ENCODE peak calls at places on chromosome 18, in five cellular contexts. One of them, this sample, is unnamed.

GRCh38 chr18:44803019-44803650 is 122.4 kb downstream of the SETBP1 start:
- DNase-seq in H1: no peak
- DNase-seq in HCT116: no peak
- DNase-seq in HepG2: peak
- DNase-seq in GM12878: no peak
- DNase-seq in this sample: no peak

GRCh38 chr18:61609131-61609530 is 275.9 kb downstream of the CDH20 start:
- DNase-seq in H1: no peak
- DNase-seq in HCT116: no peak
- DNase-seq in HepG2: no peak
- DNase-seq in GM12878: no peak
- DNase-seq in this sample: no peak

GRCh38 chr18:75173125-75173432 is 35.9 kb downstream of the PTGR3 start:
- DNase-seq in H1: no peak
- DNase-seq in HCT116: no peak
- DNase-seq in HepG2: peak
- DNase-seq in GM12878: peak
- DNase-seq in this sample: no peak

GRCh38 chr18:32507093-32507492 is 36.4 kb upstream of the GAREM1 start:
- DNase-seq in H1: no peak
- DNase-seq in HCT116: no peak
- DNase-seq in HepG2: no peak
- DNase-seq in GM12878: no peak
- DNase-seq in this sample: no peak

GRCh38 chr18:4017479-4017878 is 437.6 kb downstream of the DLGAP1 start:
- DNase-seq in H1: peak
- DNase-seq in HCT116: peak
- DNase-seq in HepG2: no peak
- DNase-seq in GM12878: no peak
- DNase-seq in this sample: peak

GRCh38 chr18:48059363-48060109 is 129.1 kb upstream of the SMAD2 start:
- DNase-seq in H1: no peak
- DNase-seq in HCT116: no peak
- DNase-seq in HepG2: no peak
- DNase-seq in GM12878: no peak
- DNase-seq in this sample: no peak

GRCh38 chr18:46152808-46153617 is 48.8 kb downstream of the HAUS1 start:
- DNase-seq in H1: no peak
- DNase-seq in HCT116: no peak
- DNase-seq in HepG2: no peak
- DNase-seq in GM12878: no peak
- DNase-seq in this sample: peak

GRCh38 chr18:37258819-37259218 is 306.8 kb downstream of the CELF4 start:
- DNase-seq in H1: no peak
- DNase-seq in HCT116: no peak
- DNase-seq in HepG2: no peak
- DNase-seq in GM12878: no peak
- DNase-seq in this sample: no peak

GRCh38 chr18:57352761-57353136 is 392 bp downstream of the ST8SIA3 start:
- DNase-seq in H1: no peak
- DNase-seq in HCT116: no peak
- DNase-seq in HepG2: no peak
- DNase-seq in GM12878: no peak
- DNase-seq in this sample: no peak

GRCh38 chr18:9065864-9066263 is 36.6 kb upstream of the NDUFV2 start:
- DNase-seq in H1: no peak
- DNase-seq in HCT116: no peak
- DNase-seq in HepG2: no peak
- DNase-seq in GM12878: no peak
- DNase-seq in this sample: no peak

GRCh38 chr18:9066358-9066757 is 36.1 kb upstream of the NDUFV2 start:
- DNase-seq in H1: no peak
- DNase-seq in HCT116: no peak
- DNase-seq in HepG2: no peak
- DNase-seq in GM12878: no peak
- DNase-seq in this sample: peak

GRCh38 chr18:9068346-9068745 is 34.2 kb upstream of the NDUFV2 start:
- DNase-seq in H1: no peak
- DNase-seq in HCT116: no peak
- DNase-seq in HepG2: no peak
- DNase-seq in GM12878: no peak
- DNase-seq in this sample: no peak

GRCh38 chr18:9067823-9068222 is 34.7 kb upstream of the NDUFV2 start:
- DNase-seq in H1: no peak
- DNase-seq in HCT116: no peak
- DNase-seq in HepG2: no peak
- DNase-seq in GM12878: no peak
- DNase-seq in this sample: no peak

DNA sequence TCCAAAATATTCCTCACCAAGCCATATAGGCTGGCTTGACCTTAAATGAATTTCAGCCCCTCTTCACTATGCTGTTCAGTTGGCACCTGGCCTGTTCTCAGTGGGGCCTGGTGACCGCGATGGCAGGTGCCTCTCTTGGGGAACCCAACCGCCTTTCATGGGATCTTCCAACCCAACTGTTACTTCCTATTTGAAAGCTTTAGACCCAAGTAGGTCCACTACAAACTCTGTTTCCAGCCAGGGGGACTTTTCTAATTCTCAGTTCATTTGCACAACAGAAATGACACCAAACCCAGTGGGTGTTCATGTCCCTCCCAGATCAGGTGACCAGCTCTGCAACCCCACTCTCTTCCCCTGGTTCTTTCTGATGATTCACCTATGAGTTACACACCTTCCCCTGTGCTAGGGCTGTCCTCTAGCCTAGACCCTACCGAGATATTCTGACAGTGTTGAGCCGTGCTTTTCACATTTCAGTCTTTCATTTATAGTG is 35.6 kb upstream of the NDUFV2 start:
- DNase-seq in H1: no peak
- DNase-seq in HCT116: no peak
- DNase-seq in HepG2: no peak
- DNase-seq in GM12878: peak
- DNase-seq in this sample: no peak
- TF ChIP-seq JUND in H1: no peak
- TF ChIP-seq JUND in HCT116: no peak
- TF ChIP-seq JUND in HepG2: no peak
- TF ChIP-seq JUND in GM12878: no peak
- TF ChIP-seq JUND in this sample: peak

GRCh38 chr18:28177828-28178635 is 1.1 kb upstream of the CDH2 start:
- DNase-seq in H1: no peak
- DNase-seq in HCT116: no peak
- DNase-seq in HepG2: peak
- DNase-seq in GM12878: no peak
- DNase-seq in this sample: no peak
- TF ChIP-seq CTCF in H1: no peak
- TF ChIP-seq CTCF in HCT116: no peak
- TF ChIP-seq CTCF in HepG2: peak
- TF ChIP-seq CTCF in GM12878: no peak
- TF ChIP-seq CTCF in this sample: no peak

GRCh38 chr18:9436176-9436575 is 39.1 kb upstream of the RALBP1 start:
- DNase-seq in H1: no peak
- DNase-seq in HCT116: no peak
- DNase-seq in HepG2: no peak
- DNase-seq in GM12878: no peak
- DNase-seq in this sample: no peak

GRCh38 chr18:9435041-9435440 is 40.3 kb upstream of the RALBP1 start:
- DNase-seq in H1: no peak
- DNase-seq in HCT116: no peak
- DNase-seq in HepG2: no peak
- DNase-seq in GM12878: no peak
- DNase-seq in this sample: no peak

GRCh38 chr18:9437672-9438071 is 37.6 kb upstream of the RALBP1 start:
- DNase-seq in H1: no peak
- DNase-seq in HCT116: no peak
- DNase-seq in HepG2: no peak
- DNase-seq in GM12878: no peak
- DNase-seq in this sample: no peak

GRCh38 chr18:9434240-9434701 is 41.0 kb upstream of the RALBP1 start:
- DNase-seq in H1: no peak
- DNase-seq in HCT116: no peak
- DNase-seq in HepG2: no peak
- DNase-seq in GM12878: no peak
- DNase-seq in this sample: no peak

DNA sequence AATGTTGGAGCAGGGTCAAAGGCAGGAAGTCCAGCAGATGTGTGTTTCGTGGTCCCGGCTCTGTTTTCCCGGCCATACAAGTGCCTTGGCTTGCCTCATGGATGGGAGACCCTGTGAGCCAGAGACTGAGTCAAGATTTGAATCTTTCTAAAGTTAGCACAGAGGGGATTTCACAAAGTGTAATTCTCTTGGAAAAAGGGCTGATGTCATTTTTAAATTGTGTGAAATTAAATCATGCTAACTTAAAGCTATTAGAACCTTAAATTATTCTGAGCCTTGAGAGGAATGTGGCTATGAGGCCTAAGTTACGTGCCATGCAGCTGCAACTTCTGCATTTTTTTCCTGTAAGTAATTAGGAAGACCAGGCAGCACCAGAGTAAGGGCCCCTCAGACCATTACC is 38.3 kb upstream of the RALBP1 start:
- DNase-seq in H1: no peak
- DNase-seq in HCT116: no peak
- DNase-seq in HepG2: no peak
- DNase-seq in GM12878: no peak
- DNase-seq in this sample: no peak
- TF ChIP-seq ZNF274 in H1: no peak
- TF ChIP-seq ZNF274 in HCT116: no peak
- TF ChIP-seq ZNF274 in HepG2: no peak
- TF ChIP-seq ZNF274 in GM12878: no peak
- TF ChIP-seq ZNF274 in this sample: no peak

GRCh38 chr18:8800041-8800441 is 94.7 kb downstream of the MTCL1 start:
- DNase-seq in H1: no peak
- DNase-seq in HCT116: no peak
- DNase-seq in HepG2: no peak
- DNase-seq in GM12878: no peak
- DNase-seq in this sample: no peak
- TF ChIP-seq JUND in H1: no peak
- TF ChIP-seq JUND in HCT116: no peak
- TF ChIP-seq JUND in HepG2: no peak
- TF ChIP-seq JUND in GM12878: no peak
- TF ChIP-seq JUND in this sample: no peak

DNA sequence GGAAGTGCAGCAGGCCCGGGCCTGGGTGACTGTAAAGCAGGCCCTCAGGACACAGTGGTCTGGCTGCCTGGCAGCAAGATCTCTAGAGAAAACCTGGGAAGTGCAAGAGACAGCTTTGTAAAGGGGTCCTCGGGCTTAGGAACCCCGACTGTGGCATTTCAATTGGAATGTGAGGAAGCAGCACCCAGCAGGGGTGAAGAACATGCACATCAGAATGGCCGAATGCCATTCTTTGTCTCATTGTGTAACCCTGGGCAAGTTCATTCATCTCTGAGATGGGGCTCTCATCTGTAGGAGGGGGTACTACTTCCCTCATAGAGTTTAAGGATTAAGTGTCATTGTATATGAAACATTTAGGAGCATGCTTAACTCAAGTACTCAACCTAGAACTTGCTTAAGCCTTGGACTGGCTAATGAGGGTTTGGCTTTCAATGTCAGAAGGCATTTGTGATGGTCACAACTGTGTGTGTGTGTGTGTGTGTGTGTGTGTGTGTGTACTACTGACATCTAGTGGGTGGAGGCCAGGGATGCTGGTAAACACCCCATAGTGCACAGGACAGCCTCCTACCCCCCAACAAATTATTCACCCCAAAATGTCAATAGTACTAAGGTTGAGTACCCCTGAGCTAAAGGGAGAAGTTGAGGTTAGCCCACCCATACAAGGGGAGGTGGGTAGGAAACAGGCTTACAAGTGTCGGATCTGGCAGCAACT is 29.3 kb downstream of the MEX3C start:
- DNase-seq in H1: peak
- DNase-seq in HCT116: no peak
- DNase-seq in HepG2: no peak
- DNase-seq in GM12878: no peak
- DNase-seq in this sample: no peak
- TF ChIP-seq CTCF in H1: peak
- TF ChIP-seq CTCF in HCT116: peak
- TF ChIP-seq CTCF in HepG2: no peak
- TF ChIP-seq CTCF in GM12878: no peak
- TF ChIP-seq CTCF in this sample: no peak

GRCh38 chr18:63476666-63477065 is at the start of gene SERPINB5:
- DNase-seq in H1: no peak
- DNase-seq in HCT116: peak
- DNase-seq in HepG2: no peak
- DNase-seq in GM12878: no peak
- DNase-seq in this sample: no peak

GRCh38 chr18:63480892-63481291 is 4.1 kb downstream of the SERPINB5 start:
- DNase-seq in H1: no peak
- DNase-seq in HCT116: no peak
- DNase-seq in HepG2: no peak
- DNase-seq in GM12878: no peak
- DNase-seq in this sample: no peak

GRCh38 chr18:63480476-63480875 is 3.7 kb downstream of the SERPINB5 start:
- DNase-seq in H1: no peak
- DNase-seq in HCT116: no peak
- DNase-seq in HepG2: no peak
- DNase-seq in GM12878: no peak
- DNase-seq in this sample: no peak

GRCh38 chr18:63477972-63478371 is 1.2 kb downstream of the SERPINB5 start:
- DNase-seq in H1: no peak
- DNase-seq in HCT116: no peak
- DNase-seq in HepG2: no peak
- DNase-seq in GM12878: no peak
- DNase-seq in this sample: peak

GRCh38 chr18:63479826-63480225 is 3.1 kb downstream of the SERPINB5 start:
- DNase-seq in H1: no peak
- DNase-seq in HCT116: no peak
- DNase-seq in HepG2: no peak
- DNase-seq in GM12878: no peak
- DNase-seq in this sample: no peak
- TF ChIP-seq ZNF274 in H1: no peak
- TF ChIP-seq ZNF274 in HCT116: no peak
- TF ChIP-seq ZNF274 in HepG2: no peak
- TF ChIP-seq ZNF274 in GM12878: no peak
- TF ChIP-seq ZNF274 in this sample: no peak

This sample was measured in K562.